ENCODE peak calls at places on chromosomes 12 and 14, in seven cellular contexts. U, X, G, J, Q, P and M are unnamed samples.

GRCh38 chr14:52706286-52706685 is 714 bp upstream of the PSMC6 start:
- DNase-seq in U (no peak), X (no peak), G (no peak), J (no peak), Q (peak), P (no peak), M (no peak)

GRCh38 chr12:67498981-67499380 is 149.6 kb upstream of the DYRK2 start:
- DNase-seq in U (no peak), X (no peak), G (no peak), J (no peak), Q (no peak), P (no peak), M (no peak)

GRCh38 chr14:106811167-106811566 is 1284.8 kb downstream of the TMEM121 start:
- DNase-seq in U (no peak), X (no peak), G (no peak), J (no peak), Q (no peak), P (no peak), M (no peak)

GRCh38 chr12:45944771-45945170 is 45.6 kb downstream of the SCAF11 start:
- DNase-seq in U (no peak), X (no peak), G (no peak), J (peak), Q (no peak), P (no peak), M (no peak)

GRCh38 chr12:114916531-114916930 is 232.6 kb upstream of the TBX3 start:
- DNase-seq in U (no peak), X (no peak), G (no peak), J (no peak), Q (no peak), P (no peak), M (no peak)

GRCh38 chr12:82047480-82047879 is 288.3 kb upstream of the PPFIA2 start:
- DNase-seq in U (no peak), X (no peak), G (no peak), J (no peak), Q (no peak), P (no peak), M (no peak)

GRCh38 chr14:89139404-89140247 is 277.4 kb downstream of the FOXN3 start:
- DNase-seq in U (no peak), X (no peak), G (peak), J (no peak), Q (no peak), P (no peak), M (no peak)

GRCh38 chr12:98084950-98085349 is 430.4 kb upstream of the TMPO start:
- DNase-seq in U (no peak), X (no peak), G (peak), J (no peak), Q (no peak), P (no peak), M (no peak)

GRCh38 chr14:104891664-104892500 is 26.8 kb downstream of the CEP170B start:
- DNase-seq in U (no peak), X (no peak), G (peak), J (peak), Q (no peak), P (no peak), M (no peak)

GRCh38 chr14:37623971-37624370 is 28.5 kb downstream of the TTC6 start:
- DNase-seq in U (no peak), X (no peak), G (no peak), J (no peak), Q (no peak), P (no peak), M (no peak)

GRCh38 chr14:68394719-68395117 is 398.1 kb downstream of the ZFP36L1 start:
- DNase-seq in U (peak), X (no peak), G (peak), J (no peak), Q (no peak), P (no peak), M (no peak)

GRCh38 chr12:124637586-124637985 is 70.2 kb upstream of the NCOR2 start:
- DNase-seq in U (no peak), X (no peak), G (no peak), J (no peak), Q (no peak), P (no peak), M (no peak)

GRCh38 chr12:116879509-116880212 is 1.6 kb downstream of the HRK start:
- DNase-seq in U (no peak), X (no peak), G (peak), J (no peak), Q (no peak), P (no peak), M (no peak)

GRCh38 chr14:91829511-91829910 is 37.8 kb downstream of the TC2N start:
- DNase-seq in U (no peak), X (no peak), G (no peak), J (no peak), Q (no peak), P (no peak), M (no peak)

GRCh38 chr14:23831591-23831990 is 122.0 kb upstream of the DHRS4 start:
- DNase-seq in U (no peak), X (no peak), G (no peak), J (peak), Q (no peak), P (no peak), M (no peak)

GRCh38 chr12:92107621-92108131 is 38.0 kb downstream of the BTG1 start:
- DNase-seq in U (no peak), X (no peak), G (no peak), J (no peak), Q (no peak), P (no peak), M (no peak)

GRCh38 chr14:38721822-38722431 is 381.1 kb downstream of the SEC23A start:
- DNase-seq in U (peak), X (peak), G (peak), J (peak), Q (peak), P (no peak), M (peak)

GRCh38 chr14:38788060-38788459 is 315.0 kb downstream of the SEC23A start:
- DNase-seq in U (no peak), X (no peak), G (no peak), J (no peak), Q (no peak), P (no peak), M (no peak)

GRCh38 chr14:23364604-23365352 is at the start of gene EFS:
- DNase-seq in U (peak), X (peak), G (peak), J (no peak), Q (no peak), P (no peak), M (peak)

GRCh38 chr12:24025153-24025798 is 75.8 kb upstream of the SOX5 start:
- DNase-seq in U (no peak), X (no peak), G (no peak), J (no peak), Q (no peak), P (no peak), M (no peak)

GRCh38 chr12:3951380-3952135 is 78.4 kb upstream of the PARP11 start:
- DNase-seq in U (no peak), X (no peak), G (no peak), J (no peak), Q (no peak), P (no peak), M (no peak)

GRCh38 chr12:27206801-27207502 is 37.1 kb upstream of the STK38L start:
- DNase-seq in U (no peak), X (no peak), G (no peak), J (no peak), Q (no peak), P (no peak), M (no peak)

GRCh38 chr12:123269395-123269892 is 2.2 kb downstream of the CDK2AP1 start:
- DNase-seq in U (peak), X (peak), G (peak), J (no peak), Q (peak), P (no peak), M (peak)

GRCh38 chr14:55265197-55265596 is 6.0 kb upstream of the FBXO34 start:
- DNase-seq in U (no peak), X (no peak), G (no peak), J (no peak), Q (no peak), P (no peak), M (no peak)

GRCh38 chr12:108573310-108573709 is 10.9 kb downstream of the ISCU start:
- DNase-seq in U (no peak), X (peak), G (no peak), J (no peak), Q (no peak), P (no peak), M (no peak)

GRCh38 chr12:94225924-94226630 is 77.7 kb downstream of the PLXNC1 start:
- DNase-seq in U (no peak), X (no peak), G (peak), J (no peak), Q (no peak), P (no peak), M (no peak)

GRCh38 chr12:3220382-3221321 is 143.5 kb downstream of the TSPAN9 start:
- DNase-seq in U (no peak), X (no peak), G (no peak), J (no peak), Q (no peak), P (no peak), M (no peak)

GRCh38 chr14:102499401-102500189 is 10.0 kb downstream of the ANKRD9 start:
- DNase-seq in U (peak), X (no peak), G (no peak), J (no peak), Q (no peak), P (no peak), M (no peak)

GRCh38 chr14:55328317-55328716 is 57.1 kb downstream of the FBXO34 start:
- DNase-seq in U (no peak), X (no peak), G (no peak), J (peak), Q (no peak), P (no peak), M (no peak)

GRCh38 chr14:88986146-88986841 is 161.8 kb downstream of the TTC8 start:
- DNase-seq in U (no peak), X (no peak), G (no peak), J (peak), Q (no peak), P (no peak), M (no peak)

GRCh38 chr14:23442721-23443356 is 7.4 kb upstream of the MYH7 start:
- DNase-seq in U (no peak), X (peak), G (peak), J (no peak), Q (no peak), P (no peak), M (no peak)

GRCh38 chr14:56339855-56340701 is 221.9 kb downstream of the PELI2 start:
- DNase-seq in U (peak), X (peak), G (peak), J (peak), Q (peak), P (peak), M (peak)

GRCh38 chr12:47155457-47156166 is 75.9 kb upstream of the AMIGO2 start:
- DNase-seq in U (no peak), X (no peak), G (no peak), J (peak), Q (peak), P (no peak), M (no peak)

GRCh38 chr12:6158749-6159148 is 34.3 kb upstream of the VWF start:
- DNase-seq in U (no peak), X (no peak), G (no peak), J (no peak), Q (no peak), P (no peak), M (no peak)

GRCh38 chr12:57864811-57865751 is 18.6 kb upstream of the CTDSP2 start:
- DNase-seq in U (peak), X (peak), G (peak), J (peak), Q (peak), P (peak), M (peak)

GRCh38 chr14:88492272-88493089 is 62.3 kb downstream of the PTPN21 start:
- DNase-seq in U (peak), X (peak), G (peak), J (peak), Q (peak), P (peak), M (peak)

GRCh38 chr14:22837059-22837749 is 819 bp downstream of the MMP14 start:
- DNase-seq in U (no peak), X (peak), G (peak), J (peak), Q (peak), P (no peak), M (peak)

GRCh38 chr12:10607885-10608458 is 5.4 kb downstream of the MAGOHB start:
- DNase-seq in U (no peak), X (no peak), G (peak), J (no peak), Q (peak), P (no peak), M (no peak)

GRCh38 chr12:122527478-122527944 is 462 bp downstream of the KNTC1 start:
- DNase-seq in U (no peak), X (no peak), G (peak), J (no peak), Q (peak), P (no peak), M (no peak)

GRCh38 chr12:100715976-100716657 is 78.5 kb upstream of the ANO4 start:
- DNase-seq in U (no peak), X (no peak), G (peak), J (no peak), Q (no peak), P (no peak), M (no peak)